ENCODE peak calls at places on chromosomes 3 and 15, in five cellular contexts. One of them, this sample, is unnamed.

GRCh38 chr15:36291501-36291900 is 287.9 kb upstream of the CDIN1 start:
- DNase-seq in erythroblast: no peak
- DNase-seq in MV-4-11: no peak
- DNase-seq in astrocyte of the spinal cord: no peak
- DNase-seq in neural crest cell: no peak
- DNase-seq in this sample: no peak

GRCh38 chr15:50418041-50418583 is 6.1 kb upstream of the USP8 start:
- DNase-seq in erythroblast: peak
- DNase-seq in astrocyte of the spinal cord: no peak
- DNase-seq in MV-4-11: no peak
- DNase-seq in neural crest cell: no peak
- DNase-seq in this sample: no peak

GRCh38 chr3:179957264-179957845 is 79.4 kb downstream of the PEX5L start:
- DNase-seq in MV-4-11: no peak
- DNase-seq in erythroblast: no peak
- DNase-seq in neural crest cell: no peak
- DNase-seq in astrocyte of the spinal cord: no peak
- DNase-seq in this sample: no peak

GRCh38 chr3:128458746-128459450 is 7.8 kb downstream of the DNAJB8 start:
- DNase-seq in MV-4-11: no peak
- DNase-seq in astrocyte of the spinal cord: no peak
- DNase-seq in erythroblast: no peak
- DNase-seq in neural crest cell: no peak
- DNase-seq in this sample: no peak

GRCh38 chr3:51710631-51711351 is 3.9 kb downstream of the GRM2 start:
- DNase-seq in MV-4-11: no peak
- DNase-seq in astrocyte of the spinal cord: no peak
- DNase-seq in neural crest cell: no peak
- DNase-seq in erythroblast: no peak
- DNase-seq in this sample: no peak

GRCh38 chr3:154304936-154305335 is 19.4 kb downstream of the DHX36 start:
- DNase-seq in MV-4-11: no peak
- DNase-seq in erythroblast: no peak
- DNase-seq in astrocyte of the spinal cord: no peak
- DNase-seq in neural crest cell: no peak
- DNase-seq in this sample: no peak

GRCh38 chr15:100495861-100496260 is 32.9 kb downstream of the CERS3 start:
- DNase-seq in astrocyte of the spinal cord: no peak
- DNase-seq in erythroblast: no peak
- DNase-seq in MV-4-11: no peak
- DNase-seq in neural crest cell: no peak
- DNase-seq in this sample: no peak

GRCh38 chr3:28077566-28077965 is 163.9 kb upstream of the CMC1 start:
- DNase-seq in MV-4-11: peak
- DNase-seq in neural crest cell: no peak
- DNase-seq in astrocyte of the spinal cord: peak
- DNase-seq in erythroblast: no peak
- DNase-seq in this sample: no peak

GRCh38 chr15:101059381-101060341 is 140.5 kb downstream of the LRRK1 start:
- DNase-seq in erythroblast: no peak
- DNase-seq in neural crest cell: no peak
- DNase-seq in MV-4-11: no peak
- DNase-seq in astrocyte of the spinal cord: no peak
- DNase-seq in this sample: no peak

GRCh38 chr3:64399205-64399800 is 174.0 kb upstream of the PRICKLE2 start:
- DNase-seq in astrocyte of the spinal cord: peak
- DNase-seq in neural crest cell: peak
- DNase-seq in erythroblast: peak
- DNase-seq in MV-4-11: no peak
- DNase-seq in this sample: no peak

GRCh38 chr3:17588422-17588821 is 154.0 kb downstream of the TBC1D5 start:
- DNase-seq in erythroblast: no peak
- DNase-seq in astrocyte of the spinal cord: no peak
- DNase-seq in MV-4-11: no peak
- DNase-seq in neural crest cell: no peak
- DNase-seq in this sample: no peak

GRCh38 chr3:115789480-115789879 is 166.2 kb downstream of the GAP43 start:
- DNase-seq in erythroblast: no peak
- DNase-seq in neural crest cell: no peak
- DNase-seq in astrocyte of the spinal cord: no peak
- DNase-seq in MV-4-11: no peak
- DNase-seq in this sample: no peak

This sample was measured in activated CD4-positive, alpha-beta T cell treated with anti-CD3 and anti-CD28 coated beads for 1 hour.